ENCODE peak calls at places on chromosomes 5 and 9, in eight cellular contexts. One of them, this sample, is unnamed.

GRCh38 chr5:157193699-157194424 is 13.2 kb downstream of the ITK start:
- DNase-seq in endothelial cell: no peak
- DNase-seq in stimulated activated CD4-positive, alpha-beta T cell treated with anti-CD3 and anti-CD28 coated beads, Interleukin-12 subunit alpha, Interleukin-12 subunit beta, amount 100 ng/mL, for 48 hours: no peak
- DNase-seq in Right ventricle myocardium superior: no peak
- DNase-seq in aorta: no peak
- DNase-seq in HuH-7: no peak
- DNase-seq in kidney epithelial cell: no peak
- DNase-seq in memory B cell: no peak
- DNase-seq in this sample: no peak

GRCh38 chr5:103617090-103617489 is 54.5 kb upstream of the NUDT12 start:
- DNase-seq in endothelial cell: no peak
- DNase-seq in stimulated activated CD4-positive, alpha-beta T cell treated with anti-CD3 and anti-CD28 coated beads, Interleukin-12 subunit alpha, Interleukin-12 subunit beta, amount 100 ng/mL, for 48 hours: no peak
- DNase-seq in Right ventricle myocardium superior: no peak
- DNase-seq in aorta: no peak
- DNase-seq in HuH-7: no peak
- DNase-seq in kidney epithelial cell: no peak
- DNase-seq in memory B cell: no peak
- DNase-seq in this sample: no peak

GRCh38 chr9:112158629-112159228 is 16.4 kb downstream of the SUSD1 start:
- DNase-seq in endothelial cell: no peak
- DNase-seq in stimulated activated CD4-positive, alpha-beta T cell treated with anti-CD3 and anti-CD28 coated beads, Interleukin-12 subunit alpha, Interleukin-12 subunit beta, amount 100 ng/mL, for 48 hours: no peak
- DNase-seq in Right ventricle myocardium superior: no peak
- DNase-seq in aorta: no peak
- DNase-seq in HuH-7: no peak
- DNase-seq in kidney epithelial cell: no peak
- DNase-seq in memory B cell: no peak
- DNase-seq in this sample: no peak

GRCh38 chr9:35652829-35653209 is 2.1 kb upstream of the SIT1 start:
- DNase-seq in endothelial cell: no peak
- DNase-seq in stimulated activated CD4-positive, alpha-beta T cell treated with anti-CD3 and anti-CD28 coated beads, Interleukin-12 subunit alpha, Interleukin-12 subunit beta, amount 100 ng/mL, for 48 hours: no peak
- DNase-seq in Right ventricle myocardium superior: no peak
- DNase-seq in aorta: no peak
- DNase-seq in HuH-7: peak; percentile 2
- DNase-seq in kidney epithelial cell: no peak
- DNase-seq in memory B cell: no peak
- DNase-seq in this sample: no peak

GRCh38 chr9:105069285-105070065 is 141.5 kb upstream of the ABCA1 start:
- DNase-seq in endothelial cell: no peak
- DNase-seq in stimulated activated CD4-positive, alpha-beta T cell treated with anti-CD3 and anti-CD28 coated beads, Interleukin-12 subunit alpha, Interleukin-12 subunit beta, amount 100 ng/mL, for 48 hours: no peak
- DNase-seq in Right ventricle myocardium superior: no peak
- DNase-seq in aorta: no peak
- DNase-seq in HuH-7: no peak
- DNase-seq in kidney epithelial cell: no peak
- DNase-seq in memory B cell: no peak
- DNase-seq in this sample: no peak

GRCh38 chr5:65203746-65204145 is 278.0 kb downstream of the ADAMTS6 start:
- DNase-seq in endothelial cell: no peak
- DNase-seq in stimulated activated CD4-positive, alpha-beta T cell treated with anti-CD3 and anti-CD28 coated beads, Interleukin-12 subunit alpha, Interleukin-12 subunit beta, amount 100 ng/mL, for 48 hours: no peak
- DNase-seq in Right ventricle myocardium superior: no peak
- DNase-seq in aorta: no peak
- DNase-seq in HuH-7: no peak
- DNase-seq in kidney epithelial cell: peak; percentile 21
- DNase-seq in memory B cell: no peak
- DNase-seq in this sample: no peak

GRCh38 chr5:126414874-126415502 is 8.2 kb upstream of the GRAMD2B start:
- DNase-seq in endothelial cell: no peak
- DNase-seq in stimulated activated CD4-positive, alpha-beta T cell treated with anti-CD3 and anti-CD28 coated beads, Interleukin-12 subunit alpha, Interleukin-12 subunit beta, amount 100 ng/mL, for 48 hours: no peak
- DNase-seq in Right ventricle myocardium superior: no peak
- DNase-seq in aorta: no peak
- DNase-seq in HuH-7: no peak
- DNase-seq in kidney epithelial cell: peak; percentile 19
- DNase-seq in memory B cell: no peak
- DNase-seq in this sample: no peak

GRCh38 chr5:126868961-126869451 is 92.1 kb downstream of the LMNB1 start:
- DNase-seq in endothelial cell: peak; percentile 19
- DNase-seq in stimulated activated CD4-positive, alpha-beta T cell treated with anti-CD3 and anti-CD28 coated beads, Interleukin-12 subunit alpha, Interleukin-12 subunit beta, amount 100 ng/mL, for 48 hours: no peak
- DNase-seq in Right ventricle myocardium superior: no peak
- DNase-seq in aorta: no peak
- DNase-seq in HuH-7: no peak
- DNase-seq in kidney epithelial cell: no peak
- DNase-seq in memory B cell: no peak
- DNase-seq in this sample: no peak

GRCh38 chr9:108468364-108468763 is 387.4 kb downstream of the ACTL7B start:
- DNase-seq in endothelial cell: peak; percentile 56
- DNase-seq in stimulated activated CD4-positive, alpha-beta T cell treated with anti-CD3 and anti-CD28 coated beads, Interleukin-12 subunit alpha, Interleukin-12 subunit beta, amount 100 ng/mL, for 48 hours: no peak
- DNase-seq in Right ventricle myocardium superior: peak; percentile 44
- DNase-seq in aorta: no peak
- DNase-seq in HuH-7: no peak
- DNase-seq in kidney epithelial cell: no peak
- DNase-seq in memory B cell: no peak
- DNase-seq in this sample: no peak

GRCh38 chr9:97880336-97880735 is 27.3 kb downstream of the FOXE1 start:
- DNase-seq in endothelial cell: no peak
- DNase-seq in stimulated activated CD4-positive, alpha-beta T cell treated with anti-CD3 and anti-CD28 coated beads, Interleukin-12 subunit alpha, Interleukin-12 subunit beta, amount 100 ng/mL, for 48 hours: no peak
- DNase-seq in Right ventricle myocardium superior: no peak
- DNase-seq in aorta: no peak
- DNase-seq in HuH-7: no peak
- DNase-seq in kidney epithelial cell: no peak
- DNase-seq in memory B cell: no peak
- DNase-seq in this sample: no peak